ENCODE peak calls at places on chromosomes 6 and 20, in six cellular contexts. One of them, this sample, is unnamed.

GRCh38 chr6:4801491-4802118 is 25.4 kb downstream of the CDYL start:
- DNase-seq in H9: no peak
- DNase-seq in neuronal stem cell: no peak
- DNase-seq in H1: no peak
- DNase-seq in mesenchymal stem cell: no peak
- DNase-seq in trophoblast cell: no peak
- DNase-seq in this sample: no peak

GRCh38 chr6:166950443-166950821 is 5.9 kb downstream of the RNASET2 start:
- DNase-seq in H9: no peak
- DNase-seq in neuronal stem cell: no peak
- DNase-seq in H1: no peak
- DNase-seq in mesenchymal stem cell: no peak
- DNase-seq in trophoblast cell: peak; percentile 16
- DNase-seq in this sample: no peak

GRCh38 chr6:134317471-134318131 is at the start of gene SGK1:
- DNase-seq in H9: peak; percentile 65
- DNase-seq in neuronal stem cell: peak; percentile 30
- DNase-seq in H1: peak; percentile 66
- DNase-seq in mesenchymal stem cell: peak; percentile 48
- DNase-seq in trophoblast cell: no peak
- DNase-seq in this sample: peak; percentile 49

GRCh38 chr6:103687430-103687829 is 1172.3 kb downstream of the HACE1 start:
- DNase-seq in H9: no peak
- DNase-seq in neuronal stem cell: no peak
- DNase-seq in H1: no peak
- DNase-seq in mesenchymal stem cell: no peak
- DNase-seq in trophoblast cell: no peak
- DNase-seq in this sample: no peak

GRCh38 chr6:150667977-150668716 is 68.5 kb downstream of the PLEKHG1 start:
- DNase-seq in H9: no peak
- DNase-seq in neuronal stem cell: peak; percentile 80
- DNase-seq in H1: no peak
- DNase-seq in mesenchymal stem cell: peak; percentile 69
- DNase-seq in trophoblast cell: peak; percentile 79
- DNase-seq in this sample: peak; percentile 58

GRCh38 chr20:13996265-13996664 is 949 bp downstream of the MACROD2 start:
- DNase-seq in H9: no peak
- DNase-seq in neuronal stem cell: no peak
- DNase-seq in H1: no peak
- DNase-seq in mesenchymal stem cell: no peak
- DNase-seq in trophoblast cell: no peak
- DNase-seq in this sample: no peak

GRCh38 chr20:5719861-5720401 is 30.3 kb upstream of the SHLD1 start:
- DNase-seq in H9: no peak
- DNase-seq in neuronal stem cell: no peak
- DNase-seq in H1: no peak
- DNase-seq in mesenchymal stem cell: peak; percentile 33
- DNase-seq in trophoblast cell: no peak
- DNase-seq in this sample: peak; percentile 65

GRCh38 chr6:43076093-43076927 is at the start of gene PTK7:
- DNase-seq in H9: peak; percentile 87
- DNase-seq in neuronal stem cell: peak; percentile 83
- DNase-seq in H1: peak; percentile 88
- DNase-seq in mesenchymal stem cell: peak; percentile 65
- DNase-seq in trophoblast cell: no peak
- DNase-seq in this sample: peak; percentile 54

GRCh38 chr6:150413198-150413597 is 44.4 kb downstream of the IYD start:
- DNase-seq in H9: no peak
- DNase-seq in neuronal stem cell: no peak
- DNase-seq in H1: no peak
- DNase-seq in mesenchymal stem cell: no peak
- DNase-seq in trophoblast cell: no peak
- DNase-seq in this sample: no peak

GRCh38 chr20:32018269-32019155 is 8.3 kb downstream of the CCM2L start:
- DNase-seq in H9: peak; percentile 96
- DNase-seq in neuronal stem cell: peak; percentile 71
- DNase-seq in H1: peak; percentile 99
- DNase-seq in mesenchymal stem cell: no peak
- DNase-seq in trophoblast cell: no peak
- DNase-seq in this sample: no peak

GRCh38 chr6:69926745-69927144 is 60.4 kb downstream of the COL19A1 start:
- DNase-seq in H9: no peak
- DNase-seq in neuronal stem cell: no peak
- DNase-seq in H1: no peak
- DNase-seq in mesenchymal stem cell: no peak
- DNase-seq in trophoblast cell: no peak
- DNase-seq in this sample: no peak
- H4K91ac ChIP-seq in H9: no peak overlapping the region
- H4K91ac ChIP-seq in neuronal stem cell: no peak overlapping the region
- H4K91ac ChIP-seq in H1: no peak overlapping the region
- H4K91ac ChIP-seq in mesenchymal stem cell: no peak overlapping the region
- H4K91ac ChIP-seq in trophoblast cell: no peak overlapping the region
- H4K91ac ChIP-seq in this sample: no peak overlapping the region

GRCh38 chr6:157823001-157823522 is at the start of gene SNX9:
- DNase-seq in H9: peak; percentile 60
- DNase-seq in neuronal stem cell: peak; percentile 68
- DNase-seq in H1: peak; percentile 72
- DNase-seq in mesenchymal stem cell: peak; percentile 82
- DNase-seq in trophoblast cell: peak; percentile 79
- DNase-seq in this sample: peak; percentile 72

GRCh38 chr6:157822221-157823000 is 635 bp upstream of the SNX9 start:
- DNase-seq in H9: peak; percentile 42
- DNase-seq in neuronal stem cell: no peak
- DNase-seq in H1: peak; percentile 71
- DNase-seq in mesenchymal stem cell: peak; percentile 39
- DNase-seq in trophoblast cell: no peak
- DNase-seq in this sample: no peak

GRCh38 chr6:157825243-157825904 is 2.3 kb downstream of the SNX9 start:
- DNase-seq in H9: no peak
- DNase-seq in neuronal stem cell: no peak
- DNase-seq in H1: no peak
- DNase-seq in mesenchymal stem cell: peak; percentile 54
- DNase-seq in trophoblast cell: no peak
- DNase-seq in this sample: peak; percentile 70

GRCh38 chr6:157821342-157822033 is 1.6 kb upstream of the SNX9 start:
- DNase-seq in H9: no peak
- DNase-seq in neuronal stem cell: no peak
- DNase-seq in H1: no peak
- DNase-seq in mesenchymal stem cell: no peak
- DNase-seq in trophoblast cell: no peak
- DNase-seq in this sample: peak; percentile 40

DNA sequence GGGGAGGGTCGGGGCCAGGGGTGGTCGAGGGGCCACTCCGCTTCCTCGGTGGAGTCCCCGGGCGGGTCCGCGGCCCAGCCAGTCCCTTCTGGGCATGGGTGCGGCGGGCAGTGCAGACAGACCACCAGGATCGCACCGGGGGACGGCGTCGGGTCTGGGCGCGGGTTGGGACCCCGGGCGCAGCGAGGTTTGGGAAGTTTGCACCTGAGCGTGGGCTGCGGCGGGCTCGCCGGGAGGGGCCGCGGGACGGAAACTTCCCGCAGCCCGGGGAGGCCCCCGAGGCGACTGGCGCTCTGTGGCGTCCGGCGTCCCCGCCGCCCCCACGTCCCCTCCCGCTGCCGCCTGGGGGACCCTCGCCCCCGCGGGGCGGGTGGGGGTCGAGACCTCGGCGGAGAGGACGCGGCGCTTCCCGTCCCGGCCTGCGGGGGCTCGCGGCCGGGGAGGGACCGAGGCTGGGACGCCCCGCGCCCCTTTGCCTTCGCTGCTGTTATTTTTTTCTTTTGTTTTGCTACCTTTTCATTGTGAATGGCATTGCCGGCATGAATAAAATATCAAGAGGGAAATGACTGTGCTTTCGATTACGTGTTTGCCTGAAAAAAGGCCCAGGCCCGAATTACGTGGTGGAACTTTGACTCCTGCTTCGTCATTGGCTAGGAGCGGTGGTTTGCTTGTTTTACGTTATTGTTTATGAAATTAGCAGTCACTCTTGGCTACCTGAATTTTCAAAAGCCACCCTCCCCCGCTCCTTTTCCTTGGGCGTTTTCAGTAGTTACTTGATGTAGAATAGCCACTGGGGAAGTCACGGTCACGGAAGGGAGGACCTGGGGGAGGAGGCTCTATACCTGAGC is 701 bp downstream of the SNX9 start:
- DNase-seq in H9: peak; percentile 45
- DNase-seq in neuronal stem cell: no peak
- DNase-seq in H1: peak; percentile 66
- DNase-seq in mesenchymal stem cell: peak; percentile 80
- DNase-seq in trophoblast cell: peak; percentile 82
- DNase-seq in this sample: peak; percentile 88
- H4K8ac ChIP-seq in H9: no peak overlapping the region
- H4K8ac ChIP-seq in neuronal stem cell: no peak overlapping the region
- H4K8ac ChIP-seq in H1: peak overlapping the region; percentile 75
- H4K8ac ChIP-seq in mesenchymal stem cell: peak overlapping the region; percentile 87
- H4K8ac ChIP-seq in trophoblast cell: peak overlapping the region; percentile 93
- H4K8ac ChIP-seq in this sample: peak overlapping the region; percentile 41

DNA sequence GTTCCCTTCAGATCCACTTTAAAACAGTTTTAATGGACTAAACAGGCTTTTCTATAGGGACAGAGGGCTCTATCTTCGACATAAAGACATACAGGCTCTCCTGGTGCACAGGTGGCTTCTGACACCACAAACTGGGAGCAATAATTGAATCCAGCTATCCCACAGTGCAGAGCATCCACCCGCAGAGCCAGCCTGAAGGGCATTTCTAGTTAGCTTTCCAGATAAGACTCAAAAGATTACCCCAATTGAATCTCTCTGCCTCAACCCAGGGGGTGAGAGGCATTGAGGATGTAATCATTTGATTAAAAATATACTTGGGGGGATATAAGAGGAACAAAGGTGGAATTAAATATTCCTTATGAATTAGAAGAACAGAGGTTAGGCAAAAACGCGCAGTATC is 64.8 kb upstream of the BEND3 start:
- DNase-seq in H9: no peak
- DNase-seq in neuronal stem cell: no peak
- DNase-seq in H1: no peak
- DNase-seq in mesenchymal stem cell: no peak
- DNase-seq in trophoblast cell: no peak
- DNase-seq in this sample: no peak
- H4K91ac ChIP-seq in H9: no peak overlapping the region
- H4K91ac ChIP-seq in neuronal stem cell: peak overlapping the region; percentile 24
- H4K91ac ChIP-seq in H1: no peak overlapping the region
- H4K91ac ChIP-seq in mesenchymal stem cell: no peak overlapping the region
- H4K91ac ChIP-seq in trophoblast cell: no peak overlapping the region
- H4K91ac ChIP-seq in this sample: no peak overlapping the region

GRCh38 chr20:1320016-1320415 is 8.9 kb downstream of the SDCBP2 start:
- DNase-seq in H9: no peak
- DNase-seq in neuronal stem cell: no peak
- DNase-seq in H1: no peak
- DNase-seq in mesenchymal stem cell: no peak
- DNase-seq in trophoblast cell: no peak
- DNase-seq in this sample: no peak

GRCh38 chr20:1319462-1319861 is 9.5 kb downstream of the SDCBP2 start:
- DNase-seq in H9: no peak
- DNase-seq in neuronal stem cell: no peak
- DNase-seq in H1: no peak
- DNase-seq in mesenchymal stem cell: no peak
- DNase-seq in trophoblast cell: no peak
- DNase-seq in this sample: no peak

GRCh38 chr20:1317545-1318255 is 11.2 kb downstream of the SDCBP2 start:
- DNase-seq in H9: no peak
- DNase-seq in neuronal stem cell: no peak
- DNase-seq in H1: no peak
- DNase-seq in mesenchymal stem cell: no peak
- DNase-seq in trophoblast cell: no peak
- DNase-seq in this sample: no peak

GRCh38 chr20:1320902-1321653 is 7.9 kb downstream of the SDCBP2 start:
- DNase-seq in H9: no peak
- DNase-seq in neuronal stem cell: no peak
- DNase-seq in H1: no peak
- DNase-seq in mesenchymal stem cell: no peak
- DNase-seq in trophoblast cell: no peak
- DNase-seq in this sample: no peak

DNA sequence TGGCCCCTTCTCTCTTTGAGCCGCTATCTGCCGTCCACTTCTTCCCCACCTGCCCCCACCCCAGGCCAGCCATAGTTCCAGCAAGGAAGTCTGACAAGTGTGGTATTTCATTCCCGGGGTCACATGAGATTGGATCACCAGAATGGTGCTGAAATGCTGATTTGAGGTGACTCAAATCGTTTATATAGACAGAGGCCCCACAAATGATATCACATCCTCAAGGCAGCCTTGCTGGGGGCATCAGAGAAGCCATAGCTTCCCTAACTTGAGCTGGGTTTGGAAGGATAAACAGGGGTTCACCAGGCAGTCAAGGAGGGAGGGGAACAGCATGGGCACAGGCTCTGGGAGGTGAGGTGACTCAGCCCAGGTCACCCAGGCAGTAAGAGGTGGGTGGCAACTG is 9.9 kb downstream of the SDCBP2 start:
- DNase-seq in H9: no peak
- DNase-seq in neuronal stem cell: no peak
- DNase-seq in H1: no peak
- DNase-seq in mesenchymal stem cell: no peak
- DNase-seq in trophoblast cell: no peak
- DNase-seq in this sample: peak; percentile 59
- H4K8ac ChIP-seq in H9: no peak overlapping the region
- H4K8ac ChIP-seq in neuronal stem cell: no peak overlapping the region
- H4K8ac ChIP-seq in H1: no peak overlapping the region
- H4K8ac ChIP-seq in mesenchymal stem cell: no peak overlapping the region
- H4K8ac ChIP-seq in trophoblast cell: no peak overlapping the region
- H4K8ac ChIP-seq in this sample: no peak overlapping the region

GRCh38 chr6:11205721-11206120 is 26.7 kb downstream of the NEDD9 start:
- DNase-seq in H9: no peak
- DNase-seq in neuronal stem cell: no peak
- DNase-seq in H1: peak; percentile 22
- DNase-seq in mesenchymal stem cell: no peak
- DNase-seq in trophoblast cell: peak; percentile 60
- DNase-seq in this sample: no peak
- H4K91ac ChIP-seq in H9: no peak overlapping the region
- H4K91ac ChIP-seq in neuronal stem cell: no peak overlapping the region
- H4K91ac ChIP-seq in H1: no peak overlapping the region
- H4K91ac ChIP-seq in mesenchymal stem cell: no peak overlapping the region
- H4K91ac ChIP-seq in trophoblast cell: no peak overlapping the region
- H4K91ac ChIP-seq in this sample: no peak overlapping the region

GRCh38 chr6:116685437-116685993 is 4.5 kb downstream of the KPNA5 start:
- DNase-seq in H9: no peak
- DNase-seq in neuronal stem cell: no peak
- DNase-seq in H1: no peak
- DNase-seq in mesenchymal stem cell: peak; percentile 16
- DNase-seq in trophoblast cell: no peak
- DNase-seq in this sample: no peak

GRCh38 chr6:116680880-116681672 is at the start of gene KPNA5:
- DNase-seq in H9: peak; percentile 96
- DNase-seq in neuronal stem cell: peak; percentile 89
- DNase-seq in H1: peak; percentile 89
- DNase-seq in mesenchymal stem cell: peak; percentile 93
- DNase-seq in trophoblast cell: peak; percentile 79
- DNase-seq in this sample: peak; percentile 86

DNA sequence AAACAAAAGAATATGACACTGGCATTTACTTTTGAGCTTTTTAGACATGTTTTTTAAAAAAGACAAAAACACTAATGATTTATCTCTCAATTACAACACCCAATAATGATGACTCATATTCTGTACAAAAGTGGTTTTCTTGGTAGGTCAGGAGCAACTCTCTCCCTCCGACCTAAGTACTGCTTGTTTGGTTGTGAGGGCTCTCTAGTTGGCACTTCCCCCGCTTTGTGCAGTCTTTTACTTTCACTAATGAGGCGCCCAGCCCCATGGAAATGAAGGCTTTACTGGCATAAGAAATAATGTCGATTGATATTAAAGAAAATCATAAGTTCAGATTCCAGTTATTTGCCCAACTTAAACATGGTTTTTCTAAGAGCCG is 1.3 kb downstream of the KPNA5 start:
- DNase-seq in H9: no peak
- DNase-seq in neuronal stem cell: no peak
- DNase-seq in H1: no peak
- DNase-seq in mesenchymal stem cell: peak; percentile 70
- DNase-seq in trophoblast cell: no peak
- DNase-seq in this sample: peak; percentile 55
- H4K8ac ChIP-seq in H9: no peak overlapping the region
- H4K8ac ChIP-seq in neuronal stem cell: no peak overlapping the region
- H4K8ac ChIP-seq in H1: no peak overlapping the region
- H4K8ac ChIP-seq in mesenchymal stem cell: no peak overlapping the region
- H4K8ac ChIP-seq in trophoblast cell: no peak overlapping the region
- H4K8ac ChIP-seq in this sample: no peak overlapping the region